ENCODE peak calls at places on chromosomes 3 and 15, in four cellular contexts. T is HEK293T, M is GM12878, D is HepG2. B is an unnamed sample.

GRCh38 chr3:15633766-15634588 is 32.4 kb downstream of the BTD start:
- DNase-seq in M (no peak), T (no peak), D (no peak), B (no peak)

GRCh38 chr15:22839046-22839705 is 710 bp downstream of the NIPA2 start:
- DNase-seq in D (no peak), M (no peak), T (no peak), B (no peak)

GRCh38 chr15:95291878-95292472 is 1038.5 kb upstream of the NR2F2 start:
- DNase-seq in D (peak), T (peak), M (no peak), B (peak)

GRCh38 chr15:77057650-77058049 is 13.3 kb downstream of the TSPAN3 start:
- DNase-seq in M (no peak), D (no peak), T (no peak), B (no peak)

GRCh38 chr3:160330690-160331089 is 68.3 kb downstream of the IFT80 start:
- DNase-seq in D (no peak), T (no peak), M (no peak), B (no peak)

GRCh38 chr15:60788514-60789091 is 309.7 kb upstream of the ICE2 start:
- DNase-seq in T (no peak), M (no peak), D (no peak), B (no peak)

GRCh38 chr3:189900578-189900977 is 220.1 kb downstream of the P3H2 start:
- DNase-seq in T (no peak), D (no peak), M (no peak), B (no peak)

GRCh38 chr15:100098705-100099104 is 243.1 kb downstream of the ADAMTS17 start:
- DNase-seq in D (no peak), T (no peak), M (no peak), B (no peak)

GRCh38 chr3:52050571-52050970 is 5.8 kb downstream of the DUSP7 start:
- DNase-seq in T (no peak), D (no peak), M (no peak), B (no peak)

GRCh38 chr3:95815828-95816227 is 998.6 kb upstream of the EPHA6 start:
- DNase-seq in D (no peak), M (no peak), T (no peak), B (no peak)

GRCh38 chr3:195448205-195448875 is 5.5 kb upstream of the ACAP2 start:
- DNase-seq in T (no peak), M (no peak), D (no peak), B (no peak)

GRCh38 chr3:170802164-170803151 is 67.5 kb downstream of the RPL22L1 start:
- DNase-seq in T (no peak), D (no peak), M (no peak), B (peak)

GRCh38 chr3:184583345-184584000 is 21.9 kb downstream of the EPHB3 start:
- DNase-seq in M (no peak), D (no peak), T (no peak), B (no peak)

GRCh38 chr15:87752250-87752951 is 504.1 kb downstream of the NTRK3 start:
- DNase-seq in M (no peak), T (no peak), D (no peak), B (no peak)

GRCh38 chr15:69304176-69304533 is 5.4 kb downstream of the PAQR5 start:
- DNase-seq in M (no peak), T (no peak), D (peak), B (no peak)

GRCh38 chr3:115095236-115095635 is 51.9 kb downstream of the ZBTB20 start:
- DNase-seq in D (no peak), M (no peak), T (no peak), B (no peak)

GRCh38 chr3:64268926-64269325 is 43.7 kb upstream of the PRICKLE2 start:
- DNase-seq in D (no peak), T (no peak), M (no peak), B (no peak)

GRCh38 chr3:39671116-39671515 is 138.3 kb upstream of the MYRIP start:
- DNase-seq in D (no peak), T (no peak), M (no peak), B (no peak)

GRCh38 chr15:32833323-32833944 is 115.6 kb downstream of the GREM1 start:
- DNase-seq in D (no peak), T (no peak), M (no peak), B (no peak)

GRCh38 chr3:173583496-173583895 is 186.0 kb downstream of the NLGN1 start:
- DNase-seq in D (no peak), M (no peak), T (no peak), B (no peak)

GRCh38 chr3:171962137-171962720 is 77.1 kb upstream of the FNDC3B start:
- DNase-seq in T (no peak), M (no peak), D (no peak), B (no peak)

GRCh38 chr3:30481241-30481640 is 125.2 kb upstream of the TGFBR2 start:
- DNase-seq in M (no peak), D (no peak), T (no peak), B (no peak)

GRCh38 chr3:149486726-149487125 is 12.2 kb downstream of the TM4SF4 start:
- DNase-seq in D (no peak), M (no peak), T (no peak), B (no peak)

GRCh38 chr3:171129827-171130226 is 103.3 kb upstream of the SLC2A2 start:
- DNase-seq in T (no peak), D (peak), M (no peak), B (no peak)

GRCh38 chr3:184687363-184688049 is 24.4 kb downstream of the MAGEF1 start:
- DNase-seq in T (peak), D (no peak), M (no peak), B (no peak)

GRCh38 chr3:48795997-48796732 is 51.5 kb downstream of the PRKAR2A start:
- DNase-seq in M (no peak), T (no peak), D (no peak), B (no peak)

GRCh38 chr3:30626443-30627181 is 20.2 kb downstream of the TGFBR2 start:
- DNase-seq in M (no peak), T (no peak), D (no peak), B (no peak)

GRCh38 chr3:82224661-82225060 is 463.2 kb upstream of the GBE1 start:
- DNase-seq in M (no peak), D (no peak), T (no peak), B (no peak)
- TF ChIP-seq FOXK2 in M (no peak), D (no peak), T (no peak), B (no peak)

GRCh38 chr3:143142354-143142753 is 22.8 kb downstream of the CHST2 start:
- DNase-seq in M (no peak), T (no peak), D (no peak), B (no peak)
- TF ChIP-seq FOXK2 in M (no peak), T (no peak), D (no peak), B (no peak)

GRCh38 chr15:53837263-53837662 is 77.8 kb upstream of the WDR72 start:
- DNase-seq in D (peak), T (no peak), M (no peak), B (no peak)
- TF ChIP-seq FOXK2 in D (no peak), T (no peak), M (no peak), B (no peak)

GRCh38 chr3:188051801-188052228 is 102.1 kb upstream of the LPP start:
- DNase-seq in T (no peak), D (no peak), M (no peak), B (no peak)

GRCh38 chr3:188053710-188054379 is 100.1 kb upstream of the LPP start:
- DNase-seq in D (no peak), T (no peak), M (no peak), B (no peak)

GRCh38 chr3:188049890-188050530 is 103.9 kb upstream of the LPP start:
- DNase-seq in M (no peak), D (no peak), T (no peak), B (no peak)

GRCh38 chr3:188052966-188053340 is 101.0 kb upstream of the LPP start:
- DNase-seq in T (no peak), M (no peak), D (peak), B (no peak)

GRCh38 chr3:188052229-188052965 is 101.6 kb upstream of the LPP start:
- DNase-seq in D (peak), T (no peak), M (no peak), B (peak)
- TF ChIP-seq FOXK2 in D (peak), T (no peak), M (no peak), B (no peak)

GRCh38 chr15:91855684-91856553 is 2.4 kb downstream of the SLCO3A1 start:
- DNase-seq in M (peak), D (peak), T (peak), B (peak)
- TF ChIP-seq FOXK2 in M (no peak), D (no peak), T (no peak), B (no peak)

DNA sequence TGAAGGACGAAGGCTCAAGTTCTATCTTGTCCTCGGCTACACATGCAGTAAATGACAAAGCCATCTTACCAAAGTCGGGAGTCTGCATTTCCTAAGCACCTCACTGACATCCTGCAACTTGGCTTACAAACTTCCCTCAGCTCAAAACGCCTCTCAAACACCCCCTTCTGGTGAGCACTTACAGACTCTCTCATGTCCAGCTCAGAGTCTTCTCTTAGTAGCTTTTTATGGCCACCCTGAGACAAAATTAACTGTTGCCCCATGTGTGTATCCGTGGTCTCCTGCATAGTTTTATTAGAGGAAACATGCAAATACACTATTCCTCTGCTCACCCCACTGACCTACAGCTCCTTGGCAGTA is 819.7 kb downstream of the FHIT start:
- DNase-seq in M (no peak), D (no peak), T (no peak), B (peak)
- TF ChIP-seq FOXK2 in M (no peak), D (no peak), T (no peak), B (no peak)

DNA sequence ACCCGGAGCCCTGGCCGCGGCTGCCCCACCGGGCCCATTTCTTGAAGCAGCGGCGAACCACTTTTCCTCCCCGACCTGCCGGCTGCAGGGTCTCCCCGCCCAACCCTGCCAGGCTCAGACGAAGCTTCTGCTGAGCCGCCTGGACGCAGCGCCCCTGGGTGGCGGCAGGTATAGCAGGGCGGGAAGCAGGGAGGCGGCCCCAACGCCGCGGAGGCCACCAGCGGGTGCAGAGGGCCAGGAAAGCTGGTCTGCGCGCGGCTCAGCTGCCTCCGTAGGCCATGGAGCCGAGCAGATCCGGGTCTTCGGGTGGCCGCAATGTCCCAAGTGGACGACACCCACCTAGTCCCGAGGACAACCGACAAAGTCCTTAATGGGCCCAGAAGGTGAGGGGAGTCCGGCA is 21.9 kb upstream of the SRPRB start:
- DNase-seq in M (no peak), D (no peak), T (no peak), B (peak)
- TF ChIP-seq FOXK2 in M (no peak), D (no peak), T (no peak), B (no peak)

DNA sequence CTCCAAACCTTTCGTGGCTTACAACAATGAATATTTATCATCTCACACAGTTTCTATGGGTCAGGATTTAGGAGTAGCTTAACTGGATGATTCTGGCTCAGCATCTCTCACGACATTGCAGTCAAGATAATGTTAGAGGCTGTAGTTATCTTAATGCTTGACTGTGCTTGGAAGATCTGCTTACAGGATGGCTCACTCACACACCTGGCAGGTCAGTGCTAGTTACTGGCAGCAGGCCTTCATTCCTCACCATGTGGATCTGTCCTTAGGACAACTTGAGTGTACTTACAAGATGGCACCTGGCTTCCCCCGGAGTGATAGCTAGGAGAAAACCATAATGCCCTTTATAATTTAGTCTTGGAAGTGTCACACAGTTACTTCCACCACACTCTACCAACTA is 32.8 kb upstream of the OXTR start:
- DNase-seq in T (no peak), M (no peak), D (no peak), B (no peak)
- TF ChIP-seq FOXK2 in T (no peak), M (no peak), D (no peak), B (no peak)